ENCODE peak calls at places on chromosomes 5 and 9, in seven cellular contexts. A is AG08396; J is uterus; O is naive B cell; H is Peyer's patch; B is activated CD8-positive, alpha-beta memory T cell treated with anti-CD3 and anti-CD28 coated beads, Interleukin-2, amount 50 U/mL, for 4 hours; I is NCI-H226. E is an unnamed sample.

GRCh38 chr9:132984202-132985062 is 5.9 kb downstream of the GFI1B start:
- DNase-seq in B (no peak), J (no peak), A (no peak), H (no peak), O (no peak), I (no peak), E (no peak)

GRCh38 chr5:10513501-10514442 is 50.1 kb upstream of the ANKRD33B start:
- DNase-seq in B (no peak), A (peak), H (no peak), J (no peak), I (peak), O (no peak), E (no peak)

GRCh38 chr5:168889039-168889438 is 309.9 kb upstream of the PANK3 start:
- DNase-seq in A (no peak), H (no peak), I (no peak), B (no peak), O (no peak), J (no peak), E (no peak)

GRCh38 chr5:1461396-1461795 is 16.2 kb upstream of the SLC6A3 start:
- DNase-seq in A (no peak), I (no peak), O (no peak), H (no peak), B (no peak), J (no peak), E (no peak)

GRCh38 chr9:128153117-128153946 is 4.1 kb downstream of the LCN2 start:
- DNase-seq in O (no peak), J (no peak), H (no peak), I (no peak), B (no peak), A (no peak), E (no peak)

GRCh38 chr5:139831624-139832023 is 36.0 kb downstream of the PSD2 start:
- DNase-seq in A (no peak), B (no peak), J (no peak), I (no peak), H (no peak), O (no peak), E (peak)

GRCh38 chr9:71609453-71609840 is 158.9 kb downstream of the CEMIP2 start:
- DNase-seq in B (no peak), O (no peak), H (no peak), J (no peak), A (no peak), I (peak), E (no peak)

GRCh38 chr5:145483211-145483610 is 351.9 kb downstream of the PRELID2 start:
- DNase-seq in H (no peak), I (peak), O (no peak), B (no peak), J (no peak), A (peak), E (no peak)

GRCh38 chr5:83914662-83915418 is 194.2 kb upstream of the HAPLN1 start:
- DNase-seq in O (no peak), J (no peak), H (no peak), B (no peak), A (no peak), I (peak), E (no peak)

GRCh38 chr5:5360878-5361520 is 61.5 kb upstream of the ICE1 start:
- DNase-seq in A (no peak), H (no peak), B (no peak), J (no peak), O (no peak), I (no peak), E (no peak)

GRCh38 chr5:125657936-125658335 is 765.3 kb upstream of the GRAMD2B start:
- DNase-seq in I (no peak), B (no peak), J (no peak), H (no peak), A (no peak), O (no peak), E (no peak)

E was measured in CD14-positive monocyte.